ENCODE peak calls at places on chromosomes 16 and 17, in four cellular contexts. N is B cell; U is mucosa of descending colon; P is activated naive CD4-positive, alpha-beta T cell treated with Interleukin-2 at 50 U/mL for 16 hours. Z is an unnamed sample.

GRCh38 chr17:57861000-57861736 is 11.3 kb upstream of the MRPS23 start:
- DNase-seq in N (peak; percentile 72), U (peak; percentile 73), P (peak; percentile 37), Z (no peak)

GRCh38 chr16:75566889-75567255 is 693 bp downstream of the GABARAPL2 start:
- DNase-seq in N (no peak), U (no peak), P (peak; percentile 22), Z (no peak)

GRCh38 chr16:49473773-49474172 is 100.2 kb downstream of the C16orf78 start:
- DNase-seq in N (no peak), U (no peak), P (no peak), Z (no peak)

GRCh38 chr17:3865166-3865565 is 19.1 kb upstream of the NCBP3 start:
- DNase-seq in N (no peak), U (no peak), P (no peak), Z (no peak)

GRCh38 chr17:560379-560935 is 154.2 kb downstream of the VPS53 start:
- DNase-seq in N (no peak), U (peak; percentile 3), P (no peak), Z (no peak)

GRCh38 chr17:2875608-2876007 is 79.4 kb downstream of the RAP1GAP2 start:
- DNase-seq in N (no peak), U (no peak), P (no peak), Z (no peak)

GRCh38 chr16:78571434-78571833 is 472.0 kb downstream of the WWOX start:
- DNase-seq in N (no peak), U (no peak), P (no peak), Z (no peak)

GRCh38 chr17:48647103-48647963 is 21.2 kb upstream of the HOXB9 start:
- DNase-seq in N (peak; percentile 57), U (peak; percentile 71), P (no peak), Z (no peak)

GRCh38 chr17:20991276-20992037 is 51.4 kb downstream of the USP22 start:
- DNase-seq in N (peak; percentile 24), U (no peak), P (no peak), Z (no peak)

GRCh38 chr16:56244612-56245011 is 53.3 kb downstream of the GNAO1 start:
- DNase-seq in N (no peak), U (no peak), P (no peak), Z (no peak)

GRCh38 chr16:85296859-85297698 is 184.8 kb upstream of the CIBAR2 start:
- DNase-seq in N (peak; percentile 76), U (peak; percentile 61), P (peak; percentile 44), Z (no peak)

GRCh38 chr16:1645914-1646525 is 32.1 kb upstream of the JPT2 start:
- DNase-seq in N (no peak), U (no peak), P (peak; percentile 38), Z (no peak)

GRCh38 chr16:5056347-5056746 is 9.4 kb downstream of the C16orf89 start:
- DNase-seq in N (peak; percentile 51), U (peak; percentile 40), P (peak; percentile 34), Z (no peak)

GRCh38 chr17:79023886-79024771 is at the start of gene C1QTNF1:
- DNase-seq in N (peak; percentile 82), U (peak; percentile 69), P (peak; percentile 47), Z (peak; percentile 65)

GRCh38 chr16:1705688-1706385 is at the start of gene MAPK8IP3:
- DNase-seq in N (peak; percentile 98), U (peak; percentile 92), P (peak; percentile 94), Z (no peak)

GRCh38 chr17:77564278-77564920 is 394.1 kb upstream of the TNRC6C start:
- DNase-seq in N (no peak), U (no peak), P (no peak), Z (no peak)

GRCh38 chr17:1762906-1763829 is 1.3 kb downstream of the SERPINF1 start:
- DNase-seq in N (peak; percentile 52), U (no peak), P (peak; percentile 3), Z (no peak)

GRCh38 chr17:78958556-78959191 is 21.0 kb downstream of the LGALS3BP start:
- DNase-seq in N (no peak), U (peak; percentile 15), P (no peak), Z (no peak)

GRCh38 chr16:5350118-5350517 is 252.5 kb upstream of the EEF2KMT start:
- DNase-seq in N (no peak), U (no peak), P (no peak), Z (no peak)

GRCh38 chr16:50265260-50265659 is 1.1 kb upstream of the ADCY7 start:
- DNase-seq in N (no peak), U (peak; percentile 53), P (peak; percentile 44), Z (peak; percentile 33)

GRCh38 chr17:41666708-41667279 is 21.9 kb upstream of the EIF1 start:
- DNase-seq in N (peak; percentile 81), U (peak; percentile 91), P (peak; percentile 89), Z (no peak)

GRCh38 chr16:12425134-12425941 is 378.3 kb downstream of the CPPED1 start:
- DNase-seq in N (no peak), U (no peak), P (no peak), Z (no peak)

GRCh38 chr17:77425791-77426641 is 285.2 kb downstream of the SEC14L1 start:
- DNase-seq in N (peak; percentile 47), U (no peak), P (no peak), Z (peak; percentile 95)

GRCh38 chr16:75379911-75380847 is 53.1 kb downstream of the CFDP1 start:
- DNase-seq in N (peak; percentile 75), U (peak; percentile 44), P (peak; percentile 32), Z (no peak)

GRCh38 chr17:77782611-77783010 is 175.9 kb upstream of the TNRC6C start:
- DNase-seq in N (no peak), U (no peak), P (no peak), Z (no peak)

GRCh38 chr17:19384723-19385391 is 2.1 kb downstream of the MFAP4 start:
- DNase-seq in N (no peak), U (peak; percentile 90), P (no peak), Z (no peak)

GRCh38 chr16:87416826-87417471 is 24.8 kb downstream of the MAP1LC3B start:
- DNase-seq in N (no peak), U (peak; percentile 77), P (peak; percentile 36), Z (no peak)

GRCh38 chr17:66040402-66040801 is 151.5 kb downstream of the CEP112 start:
- DNase-seq in N (no peak), U (no peak), P (no peak), Z (no peak)

GRCh38 chr16:49639739-49640388 is 216.0 kb downstream of the ZNF423 start:
- DNase-seq in N (no peak), U (peak; percentile 14), P (no peak), Z (no peak)

GRCh38 chr17:8118769-8119574 is 658 bp upstream of the ALOXE3 start:
- DNase-seq in N (peak; percentile 85), U (peak; percentile 94), P (peak; percentile 88), Z (no peak)

GRCh38 chr17:62652251-62653001 is 25.0 kb downstream of the MRC2 start:
- DNase-seq in N (peak; percentile 71), U (peak; percentile 50), P (peak; percentile 27), Z (no peak)

GRCh38 chr17:41494524-41494923 is 4.8 kb upstream of the KRT36 start:
- DNase-seq in N (no peak), U (no peak), P (no peak), Z (no peak)

GRCh38 chr17:14305785-14306496 is 5.1 kb downstream of the HS3ST3B1 start:
- DNase-seq in N (no peak), U (no peak), P (no peak), Z (no peak)

GRCh38 chr17:50560931-50561750 is 626 bp downstream of the CACNA1G start:
- DNase-seq in N (peak; percentile 87), U (no peak), P (no peak), Z (no peak)

GRCh38 chr16:72241930-72242329 is 70.0 kb upstream of the PMFBP1 start:
- DNase-seq in N (no peak), U (peak; percentile 60), P (no peak), Z (no peak)

GRCh38 chr16:58866935-58867334 is 132.8 kb upstream of the GOT2 start:
- DNase-seq in N (no peak), U (no peak), P (no peak), Z (no peak)

GRCh38 chr17:57553525-57553924 is 191.6 kb downstream of the CCDC182 start:
- DNase-seq in N (no peak), U (no peak), P (no peak), Z (no peak)

GRCh38 chr16:85179344-85180046 is 67.2 kb upstream of the CIBAR2 start:
- DNase-seq in N (no peak), U (no peak), P (no peak), Z (no peak)